ENCODE peak calls at places on chromosome 4, in nine cellular contexts. J is ovary, Q is tibial nerve, R is H1, U is stomach, N is transverse colon, B is suprapubic skin, C is K562, M is sigmoid colon. S is an unnamed sample.

GRCh38 chr4:1975880-1976279 is 32.9 kb downstream of the NELFA start:
- DNase-seq in R (no peak), Q (no peak), C (no peak), J (no peak), M (no peak), B (peak), N (no peak), U (no peak), S (no peak)

GRCh38 chr4:94759767-94760211 is 2.0 kb downstream of the BMPR1B start:
- DNase-seq in U (no peak), J (no peak), B (no peak), R (no peak), Q (no peak), M (no peak), C (no peak), N (no peak), S (no peak)

GRCh38 chr4:10022346-10023049 is 1.2 kb upstream of the SLC2A9 start:
- DNase-seq in Q (no peak), B (peak), M (no peak), C (no peak), N (no peak), R (no peak), U (no peak), J (no peak), S (no peak)

GRCh38 chr4:38453253-38453881 is 210.6 kb upstream of the KLF3 start:
- DNase-seq in U (no peak), Q (no peak), J (no peak), R (no peak), B (no peak), M (no peak), C (no peak), N (no peak), S (no peak)

GRCh38 chr4:130077275-130077674 is 981.3 kb downstream of the C4orf33 start:
- DNase-seq in M (no peak), C (no peak), R (no peak), N (no peak), B (no peak), Q (no peak), J (no peak), U (no peak), S (no peak)

GRCh38 chr4:19224820-19225219 is 1026.9 kb upstream of the SLIT2 start:
- DNase-seq in B (no peak), M (no peak), J (no peak), Q (no peak), N (no peak), U (no peak), C (peak), R (no peak), S (no peak)

GRCh38 chr4:38856524-38857337 is at the start of gene TLR6:
- DNase-seq in N (peak), M (no peak), B (no peak), U (peak), R (no peak), J (no peak), Q (no peak), C (peak), S (no peak)

GRCh38 chr4:141955696-141956095 is 319.3 kb downstream of the IL15 start:
- DNase-seq in M (no peak), R (no peak), C (no peak), B (no peak), N (no peak), U (no peak), Q (no peak), J (no peak), S (no peak)

GRCh38 chr4:38860788-38861424 is 4.3 kb upstream of the TLR6 start:
- DNase-seq in B (no peak), M (no peak), J (no peak), N (peak), Q (no peak), C (peak), U (peak), R (no peak), S (no peak)

GRCh38 chr4:48380583-48381167 is 39.3 kb downstream of the SLAIN2 start:
- DNase-seq in M (no peak), B (no peak), C (no peak), J (no peak), U (no peak), N (no peak), R (no peak), Q (no peak), S (no peak)

GRCh38 chr4:88998941-88999340 is 58.0 kb downstream of the FAM13A start:
- DNase-seq in B (no peak), R (no peak), Q (no peak), N (no peak), J (no peak), M (no peak), C (no peak), U (no peak), S (no peak)

GRCh38 chr4:11704136-11704535 is 275.4 kb upstream of the HS3ST1 start:
- DNase-seq in J (no peak), U (no peak), B (no peak), C (no peak), Q (no peak), R (no peak), M (no peak), N (no peak), S (no peak)

GRCh38 chr4:104490770-104491395 is 3.8 kb downstream of the CXXC4 start:
- DNase-seq in U (peak), M (peak), C (peak), R (no peak), J (peak), N (peak), B (no peak), Q (peak), S (no peak)

GRCh38 chr4:36067116-36067515 is 177.2 kb downstream of the ARAP2 start:
- DNase-seq in U (no peak), Q (no peak), M (no peak), C (no peak), N (no peak), R (no peak), B (no peak), J (no peak), S (no peak)

GRCh38 chr4:66704243-66704642 is 841.1 kb downstream of the CENPC start:
- DNase-seq in J (no peak), U (no peak), B (no peak), R (no peak), C (no peak), Q (no peak), N (no peak), M (no peak), S (no peak)

GRCh38 chr4:170497729-170498128 is 408.0 kb upstream of the AADAT start:
- DNase-seq in Q (no peak), C (no peak), M (no peak), B (no peak), U (no peak), R (no peak), J (no peak), N (no peak), S (no peak)

GRCh38 chr4:4356106-4357041 is 30.5 kb upstream of the NSG1 start:
- DNase-seq in U (no peak), Q (no peak), J (peak), N (no peak), M (no peak), B (no peak), R (no peak), C (no peak), S (no peak)

GRCh38 chr4:98260047-98260578 is 1.1 kb upstream of the RAP1GDS1 start:
- DNase-seq in C (peak), M (peak), Q (no peak), N (peak), R (no peak), U (peak), J (peak), B (peak), S (no peak)

GRCh38 chr4:71212216-71212615 is 126.6 kb upstream of the SLC4A4 start:
- DNase-seq in J (no peak), R (no peak), N (no peak), Q (no peak), B (no peak), M (no peak), C (no peak), U (no peak), S (no peak)

GRCh38 chr4:2958446-2958845 is 4.8 kb downstream of the NOP14 start:
- DNase-seq in N (no peak), C (no peak), M (no peak), Q (no peak), B (no peak), U (no peak), R (no peak), J (no peak), S (no peak)

GRCh38 chr4:6873291-6873690 is 36.3 kb upstream of the TBC1D14 start:
- DNase-seq in Q (no peak), N (no peak), M (no peak), U (no peak), R (no peak), J (no peak), B (no peak), C (no peak), S (no peak)

GRCh38 chr4:6875431-6875831 is 34.2 kb upstream of the TBC1D14 start:
- DNase-seq in C (no peak), N (no peak), U (no peak), J (no peak), B (no peak), Q (no peak), M (no peak), R (no peak), S (no peak)

GRCh38 chr4:6876440-6876839 is 33.2 kb upstream of the TBC1D14 start:
- DNase-seq in M (no peak), R (no peak), J (no peak), U (no peak), B (no peak), C (no peak), Q (no peak), N (no peak), S (no peak)

GRCh38 chr4:6877070-6877469 is 32.6 kb upstream of the TBC1D14 start:
- DNase-seq in N (no peak), R (no peak), B (no peak), U (no peak), M (no peak), J (no peak), Q (no peak), C (no peak), S (no peak)

GRCh38 chr4:6873792-6874461 is 35.7 kb upstream of the TBC1D14 start:
- DNase-seq in Q (peak), N (peak), R (no peak), C (peak), J (peak), U (peak), M (peak), B (no peak), S (no peak)
- TF ChIP-seq EP300 in Q (no peak), N (no peak), R (no peak), C (no peak), J (no peak), U (no peak), M (no peak), B (no peak), S (no peak)

GRCh38 chr4:53005149-53005546 is 143.0 kb downstream of the RASL11B start:
- DNase-seq in Q (no peak), R (no peak), U (no peak), M (no peak), B (no peak), C (no peak), N (no peak), J (no peak), S (no peak)

GRCh38 chr4:53007024-53007423 is 144.9 kb downstream of the RASL11B start:
- DNase-seq in N (no peak), Q (no peak), U (no peak), J (no peak), M (no peak), R (no peak), C (no peak), B (no peak), S (no peak)

GRCh38 chr4:53005808-53006207 is 143.7 kb downstream of the RASL11B start:
- DNase-seq in J (no peak), M (no peak), U (no peak), Q (no peak), N (no peak), B (no peak), R (no peak), C (no peak), S (no peak)

GRCh38 chr4:53004497-53005148 is 142.5 kb downstream of the RASL11B start:
- DNase-seq in J (no peak), R (no peak), M (no peak), B (no peak), Q (no peak), U (no peak), N (no peak), C (no peak), S (no peak)

GRCh38 chr4:53003959-53004358 is 141.8 kb downstream of the RASL11B start:
- DNase-seq in C (no peak), M (no peak), R (no peak), U (no peak), N (no peak), Q (no peak), J (no peak), B (no peak), S (no peak)
- TF ChIP-seq EP300 in C (no peak), M (no peak), R (no peak), U (no peak), N (no peak), Q (no peak), J (no peak), B (no peak), S (no peak)

GRCh38 chr4:76605099-76605563 is 170.1 kb downstream of the SHROOM3 start:
- DNase-seq in J (no peak), U (no peak), N (no peak), B (no peak), C (no peak), R (no peak), Q (no peak), M (no peak), S (peak)

GRCh38 chr4:76597423-76597979 is 162.5 kb downstream of the SHROOM3 start:
- DNase-seq in B (no peak), Q (no peak), M (no peak), J (no peak), U (no peak), N (no peak), C (no peak), R (no peak), S (no peak)

GRCh38 chr4:76600447-76600846 is 165.4 kb downstream of the SHROOM3 start:
- DNase-seq in C (no peak), J (no peak), N (no peak), M (no peak), Q (no peak), U (no peak), B (no peak), R (no peak), S (no peak)

GRCh38 chr4:76606662-76607265 is 171.7 kb downstream of the SHROOM3 start:
- DNase-seq in N (no peak), J (no peak), U (no peak), B (no peak), Q (no peak), M (no peak), C (no peak), R (no peak), S (no peak)

DNA sequence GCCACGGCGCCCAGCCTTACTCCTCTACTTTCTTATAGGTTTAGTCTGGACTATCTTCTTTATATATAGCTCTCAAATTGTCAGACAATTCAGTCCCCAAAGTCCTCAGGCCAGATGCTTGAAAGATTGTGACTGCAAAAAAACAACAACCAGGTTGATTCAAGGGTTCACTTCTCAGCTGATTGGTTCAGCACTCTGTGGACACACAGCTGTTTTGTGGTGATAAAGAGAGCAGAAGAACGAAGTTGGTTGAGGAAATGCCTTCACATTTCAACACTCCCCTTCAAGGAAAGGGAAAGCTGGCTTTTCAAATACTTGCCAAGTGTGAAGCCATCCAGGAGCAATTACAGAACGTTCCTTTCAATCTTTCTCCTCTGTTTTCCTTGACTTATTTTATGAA is 166.8 kb downstream of the SHROOM3 start:
- DNase-seq in C (peak), R (no peak), Q (no peak), N (no peak), J (no peak), B (no peak), U (no peak), M (no peak), S (peak)
- TF ChIP-seq EP300 in C (peak), R (no peak), Q (peak), N (no peak), J (no peak), B (no peak), U (no peak), M (no peak), S (no peak)

DNA sequence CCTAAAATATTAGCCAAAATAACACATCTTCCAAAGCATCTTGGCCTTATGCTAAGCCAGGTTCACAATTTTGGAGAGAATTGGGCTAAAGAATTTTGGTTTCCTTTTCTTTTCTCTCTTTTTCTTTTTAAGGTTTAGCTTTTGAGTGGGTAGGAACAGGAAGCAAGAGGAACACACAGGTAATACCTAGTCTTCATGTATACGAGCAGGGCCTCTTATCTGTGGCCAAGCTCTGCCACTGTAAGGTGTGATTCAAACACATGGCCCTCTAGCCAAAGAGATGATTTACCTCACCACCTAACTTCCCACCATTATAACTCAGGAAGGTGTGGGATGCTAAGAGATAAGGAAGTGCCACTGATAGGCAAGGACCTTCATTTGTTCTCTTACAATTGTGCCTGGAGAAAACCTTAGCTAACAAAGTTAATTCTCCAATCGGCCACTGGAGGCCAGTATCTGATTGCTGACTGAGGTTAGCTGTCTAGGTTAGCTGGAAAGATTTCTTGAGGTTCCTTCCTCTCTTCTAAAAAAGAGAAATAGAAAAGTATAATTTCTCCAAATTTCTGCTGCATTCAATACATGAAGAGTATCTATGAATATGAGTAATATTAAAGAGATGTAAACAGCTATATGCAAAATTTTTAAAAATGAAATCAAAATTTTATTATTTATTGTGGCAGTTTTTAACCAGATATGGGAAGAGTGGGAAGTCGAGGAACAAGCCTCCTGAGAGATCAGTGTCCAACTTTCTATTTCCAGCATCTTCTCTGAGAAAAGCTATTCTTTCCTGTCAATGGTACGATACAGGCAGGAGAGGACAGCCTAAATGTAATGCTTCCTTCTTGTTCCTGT is 30.1 kb upstream of the BBS7 start:
- DNase-seq in U (peak), R (peak), N (peak), M (no peak), C (peak), B (no peak), Q (no peak), J (no peak), S (no peak)
- TF ChIP-seq EP300 in U (no peak), R (no peak), N (no peak), M (no peak), C (no peak), B (no peak), Q (no peak), J (no peak), S (no peak)

DNA sequence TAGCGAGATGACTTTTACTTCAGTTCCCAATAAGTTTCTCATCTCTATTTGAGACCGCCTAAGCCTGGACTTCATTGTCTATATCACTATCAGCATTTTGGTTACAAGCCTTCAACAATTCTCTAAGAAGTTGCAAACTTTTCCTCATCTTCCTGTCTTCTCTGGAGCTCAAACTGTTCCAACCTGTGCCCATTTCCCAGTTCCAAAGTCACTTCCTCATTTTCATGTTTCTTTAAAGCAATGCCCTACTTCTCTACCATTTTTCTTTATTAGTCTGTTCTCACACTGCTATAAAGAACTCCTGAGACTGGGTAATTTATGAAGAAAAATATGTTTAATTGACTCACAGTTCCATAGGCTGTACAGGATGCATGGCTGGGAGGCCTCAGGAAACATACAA is 251.9 kb downstream of the TECRL start:
- DNase-seq in Q (no peak), C (no peak), B (no peak), N (no peak), J (no peak), R (no peak), M (no peak), U (no peak), S (no peak)
- TF ChIP-seq EP300 in Q (no peak), C (no peak), B (no peak), N (no peak), J (no peak), R (no peak), M (no peak), U (no peak), S (no peak)